ENCODE peak calls at places on chromosome 9, in four cellular contexts. Y, T, H and F are unnamed samples.

GRCh38 chr9:115328228-115328627 is 210.3 kb upstream of the TNC start:
- DNase-seq in Y (peak), H (peak), T (no peak), F (peak)

GRCh38 chr9:108291586-108291932 is 564.2 kb downstream of the ACTL7B start:
- DNase-seq in Y (no peak), T (no peak), H (no peak), F (no peak)

GRCh38 chr9:23826120-23826629 is at the start of gene ELAVL2:
- DNase-seq in Y (peak), T (no peak), H (peak), F (peak)

GRCh38 chr9:39588056-39588814 is 232.8 kb downstream of the SPATA31A1 start:
- DNase-seq in T (no peak), H (no peak), Y (no peak), F (peak)

GRCh38 chr9:14250779-14251145 is 63.2 kb downstream of the NFIB start:
- DNase-seq in Y (no peak), H (peak), T (no peak), F (no peak)

GRCh38 chr9:21830589-21830988 is 28.2 kb downstream of the MTAP start:
- DNase-seq in T (no peak), Y (no peak), H (peak), F (peak)

GRCh38 chr9:69155341-69156030 is 18.6 kb upstream of the TJP2 start:
- DNase-seq in T (no peak), H (no peak), Y (no peak), F (peak)

GRCh38 chr9:22374021-22374420 is 72.6 kb upstream of the DMRTA1 start:
- DNase-seq in Y (no peak), H (no peak), T (no peak), F (no peak)

GRCh38 chr9:116506685-116507084 is 180.4 kb upstream of the TRIM32 start:
- DNase-seq in H (peak), Y (no peak), T (no peak), F (peak)

GRCh38 chr9:97853844-97854695 is 1.0 kb downstream of the FOXE1 start:
- DNase-seq in T (peak), Y (no peak), H (no peak), F (no peak)

GRCh38 chr9:97848582-97849237 is 4.3 kb upstream of the FOXE1 start:
- DNase-seq in H (no peak), T (no peak), Y (no peak), F (no peak)

GRCh38 chr9:36276840-36277239 is 18.6 kb upstream of the GNE start:
- DNase-seq in Y (peak), H (peak), T (no peak), F (peak)

GRCh38 chr9:133489253-133490190 is 10.6 kb upstream of the SLC2A6 start:
- DNase-seq in T (no peak), H (peak), Y (peak), F (peak)

GRCh38 chr9:37582548-37583157 is 6.5 kb upstream of the FBXO10 start:
- DNase-seq in T (peak), Y (peak), H (peak), F (peak)

GRCh38 chr9:95366731-95367325 is 49.3 kb upstream of the FANCC start:
- DNase-seq in Y (no peak), T (no peak), H (peak), F (no peak)

GRCh38 chr9:131537946-131538345 is 6.9 kb upstream of the UCK1 start:
- DNase-seq in H (no peak), Y (no peak), T (no peak), F (no peak)

GRCh38 chr9:125397736-125398135 is 136.1 kb downstream of the GAPVD1 start:
- DNase-seq in H (no peak), T (no peak), Y (no peak), F (no peak)

GRCh38 chr9:125805057-125805456 is 57.9 kb downstream of the PBX3 start:
- DNase-seq in T (no peak), H (peak), Y (peak), F (peak)

GRCh38 chr9:10366171-10366779 is 246.5 kb downstream of the PTPRD start:
- DNase-seq in Y (peak), T (peak), H (peak), F (peak)

GRCh38 chr9:83981126-83981871 is 694 bp downstream of the RMI1 start:
- DNase-seq in T (peak), Y (no peak), H (peak), F (peak)

GRCh38 chr9:120531683-120532300 is 48.2 kb downstream of the CDK5RAP2 start:
- DNase-seq in Y (peak), H (no peak), T (peak), F (peak)

GRCh38 chr9:134209731-134210311 is 45.5 kb upstream of the RNU6ATAC start:
- DNase-seq in H (no peak), T (no peak), Y (no peak), F (no peak)

GRCh38 chr9:110426052-110426709 is 88.5 kb upstream of the TXNDC8 start:
- DNase-seq in Y (peak), H (peak), T (no peak), F (peak)

GRCh38 chr9:115167175-115167574 is 49.2 kb upstream of the TNC start:
- DNase-seq in H (peak), Y (peak), T (no peak), F (peak)

GRCh38 chr9:4922730-4923129 is 62.3 kb upstream of the JAK2 start:
- DNase-seq in T (no peak), H (no peak), Y (no peak), F (no peak)

GRCh38 chr9:133511607-133512006 is 13.2 kb downstream of the MYMK start:
- DNase-seq in H (no peak), T (no peak), Y (no peak), F (no peak)

GRCh38 chr9:104746798-104747197 is 685 bp upstream of the NIPSNAP3A start:
- DNase-seq in T (peak), H (no peak), Y (no peak), F (no peak)

GRCh38 chr9:73114958-73115357 is 36.7 kb upstream of the ANXA1 start:
- DNase-seq in T (no peak), H (no peak), Y (no peak), F (peak)

GRCh38 chr9:3413984-3414383 is 111.8 kb downstream of the RFX3 start:
- DNase-seq in T (no peak), H (no peak), Y (no peak), F (no peak)

GRCh38 chr9:804026-804425 is 37.5 kb upstream of the DMRT1 start:
- DNase-seq in T (no peak), H (peak), Y (no peak), F (peak)